ENCODE peak calls at places on chromosomes 5 and 9, in four cellular contexts. F, K, S and D are unnamed samples.

GRCh38 chr9:129481824-129482511 is 138.9 kb downstream of the C9orf50 start:
- DNase-seq in F (no peak), K (no peak), S (no peak), D (peak)

GRCh38 chr5:38692780-38693507 is 136.5 kb upstream of the LIFR start:
- DNase-seq in F (no peak), K (no peak), S (no peak), D (no peak)

GRCh38 chr9:5499889-5500398 is 10.4 kb upstream of the PDCD1LG2 start:
- DNase-seq in F (peak), K (no peak), S (no peak), D (peak)

GRCh38 chr5:101278011-101278687 is 375.1 kb upstream of the ST8SIA4 start:
- DNase-seq in F (peak), K (peak), S (no peak), D (peak)

GRCh38 chr5:109614316-109614715 is 75.4 kb upstream of the MAN2A1 start:
- DNase-seq in F (no peak), K (no peak), S (no peak), D (no peak)

GRCh38 chr9:70080481-70081119 is 37.0 kb downstream of the MAMDC2 start:
- DNase-seq in F (peak), K (peak), S (no peak), D (peak)

GRCh38 chr5:3809455-3809854 is 213.8 kb downstream of the IRX1 start:
- DNase-seq in F (no peak), K (no peak), S (no peak), D (no peak)

GRCh38 chr9:75299324-75299723 is 211.0 kb downstream of the OSTF1 start:
- DNase-seq in F (no peak), K (no peak), S (no peak), D (no peak)

GRCh38 chr9:81474125-81474524 is 215.2 kb downstream of the TLE1 start:
- DNase-seq in F (no peak), K (peak), S (no peak), D (no peak)

GRCh38 chr5:62969409-62970120 is 390.9 kb downstream of the LRRC70 start:
- DNase-seq in F (no peak), K (no peak), S (no peak), D (no peak)

GRCh38 chr5:160171656-160172055 is 52.4 kb upstream of the PWWP2A start:
- DNase-seq in F (no peak), K (peak), S (no peak), D (peak)

GRCh38 chr5:40689442-40689841 is 9.7 kb downstream of the PTGER4 start:
- DNase-seq in F (peak), K (peak), S (no peak), D (peak)

GRCh38 chr9:37187269-37187668 is 66.9 kb downstream of the ZCCHC7 start:
- DNase-seq in F (no peak), K (no peak), S (no peak), D (no peak)

GRCh38 chr5:35046754-35047153 is 995 bp downstream of the AGXT2 start:
- DNase-seq in F (peak), K (no peak), S (no peak), D (peak)

GRCh38 chr5:103424453-103425205 is 138.0 kb downstream of the NUDT12 start:
- DNase-seq in F (peak), K (peak), S (no peak), D (peak)

GRCh38 chr5:33788922-33789321 is 102.9 kb downstream of the ADAMTS12 start:
- DNase-seq in F (peak), K (peak), S (no peak), D (peak)

GRCh38 chr5:54309237-54309636 is 1.1 kb downstream of the ARL15 start:
- DNase-seq in F (peak), K (peak), S (no peak), D (peak)

GRCh38 chr5:10264569-10264968 is 14.5 kb downstream of the CCT5 start:
- DNase-seq in F (peak), K (peak), S (no peak), D (peak)

GRCh38 chr5:40406426-40407211 is 273.1 kb upstream of the PTGER4 start:
- DNase-seq in F (no peak), K (no peak), S (no peak), D (peak)

GRCh38 chr9:34332370-34332964 is 3.1 kb downstream of the NUDT2 start:
- DNase-seq in F (peak), K (peak), S (no peak), D (peak)

GRCh38 chr5:112574566-112574965 is 155.5 kb upstream of the EPB41L4A start:
- DNase-seq in F (no peak), K (no peak), S (no peak), D (no peak)

GRCh38 chr9:121758693-121759092 is 107.3 kb downstream of the DAB2IP start:
- DNase-seq in F (no peak), K (no peak), S (no peak), D (no peak)

GRCh38 chr5:87405472-87406155 is 7.1 kb downstream of the CCNH start:
- DNase-seq in F (no peak), K (no peak), S (no peak), D (peak)

GRCh38 chr5:163565931-163566608 is 60.7 kb downstream of the MAT2B start:
- DNase-seq in F (peak), K (peak), S (peak), D (peak)

GRCh38 chr5:166111021-166111420 is 2180.4 kb upstream of the WWC1 start:
- DNase-seq in F (no peak), K (no peak), S (no peak), D (no peak)

GRCh38 chr9:23672121-23672520 is 153.9 kb downstream of the ELAVL2 start:
- DNase-seq in F (no peak), K (no peak), S (no peak), D (no peak)

GRCh38 chr5:157076558-157076957 is 17.6 kb upstream of the HAVCR1 start:
- DNase-seq in F (peak), K (no peak), S (no peak), D (peak)

GRCh38 chr5:99088309-99088708 is 159.5 kb upstream of the CHD1 start:
- DNase-seq in F (peak), K (peak), S (no peak), D (peak)

GRCh38 chr5:163789870-163790269 is 284.5 kb downstream of the MAT2B start:
- DNase-seq in F (peak), K (no peak), S (no peak), D (no peak)

GRCh38 chr9:129419382-129419899 is 201.5 kb downstream of the C9orf50 start:
- DNase-seq in F (no peak), K (no peak), S (no peak), D (no peak)

GRCh38 chr5:64727150-64727549 is 36.8 kb downstream of the SHISAL2B start:
- DNase-seq in F (no peak), K (no peak), S (no peak), D (no peak)

DNA sequence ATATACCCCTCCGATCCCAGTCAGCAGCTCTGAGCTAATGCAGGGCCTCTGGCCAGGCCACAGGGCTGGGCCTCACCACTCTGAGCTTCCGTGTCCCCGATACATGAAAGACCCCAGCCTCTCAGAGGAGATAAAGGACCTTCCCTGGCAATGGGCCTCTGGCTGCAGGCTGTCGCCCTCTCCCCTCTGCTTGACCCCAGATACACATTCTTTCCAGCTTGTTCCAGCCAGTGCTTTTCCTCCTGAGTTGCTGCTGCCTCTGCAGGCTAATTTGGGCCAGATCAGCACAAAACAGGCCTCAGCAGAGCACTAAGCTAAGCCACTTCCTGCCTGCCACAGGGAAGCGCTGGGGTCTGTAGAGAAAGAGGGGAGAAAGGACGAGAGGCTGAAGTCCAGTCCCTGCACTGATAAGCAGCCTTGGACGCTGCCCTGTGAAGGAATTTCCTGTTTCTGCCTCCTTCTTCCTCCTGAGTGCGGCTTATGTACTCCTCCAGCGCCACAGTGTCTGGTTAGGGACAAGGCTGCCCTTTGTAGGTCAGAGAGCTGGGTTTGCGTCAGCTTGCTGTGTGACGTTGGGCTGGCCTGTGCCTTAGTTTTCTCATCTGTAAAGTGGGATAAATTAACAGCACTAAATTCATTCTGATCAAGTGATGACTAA is 73.0 kb upstream of the IL17B start:
- DNase-seq in F (peak), K (peak), S (peak), D (peak)
- H2BK120ac ChIP-seq in F (peak), K (peak), S (no peak), D (peak)

GRCh38 chr9:99169086-99169485 is 52.7 kb downstream of the ALG2 start:
- DNase-seq in F (no peak), K (no peak), S (no peak), D (no peak)

GRCh38 chr9:99169982-99170761 is 51.6 kb downstream of the ALG2 start:
- DNase-seq in F (no peak), K (no peak), S (peak), D (no peak)

GRCh38 chr9:99173570-99174504 is 47.9 kb downstream of the ALG2 start:
- DNase-seq in F (no peak), K (no peak), S (no peak), D (no peak)

GRCh38 chr9:99172129-99173091 is 49.3 kb downstream of the ALG2 start:
- DNase-seq in F (no peak), K (no peak), S (no peak), D (no peak)

DNA sequence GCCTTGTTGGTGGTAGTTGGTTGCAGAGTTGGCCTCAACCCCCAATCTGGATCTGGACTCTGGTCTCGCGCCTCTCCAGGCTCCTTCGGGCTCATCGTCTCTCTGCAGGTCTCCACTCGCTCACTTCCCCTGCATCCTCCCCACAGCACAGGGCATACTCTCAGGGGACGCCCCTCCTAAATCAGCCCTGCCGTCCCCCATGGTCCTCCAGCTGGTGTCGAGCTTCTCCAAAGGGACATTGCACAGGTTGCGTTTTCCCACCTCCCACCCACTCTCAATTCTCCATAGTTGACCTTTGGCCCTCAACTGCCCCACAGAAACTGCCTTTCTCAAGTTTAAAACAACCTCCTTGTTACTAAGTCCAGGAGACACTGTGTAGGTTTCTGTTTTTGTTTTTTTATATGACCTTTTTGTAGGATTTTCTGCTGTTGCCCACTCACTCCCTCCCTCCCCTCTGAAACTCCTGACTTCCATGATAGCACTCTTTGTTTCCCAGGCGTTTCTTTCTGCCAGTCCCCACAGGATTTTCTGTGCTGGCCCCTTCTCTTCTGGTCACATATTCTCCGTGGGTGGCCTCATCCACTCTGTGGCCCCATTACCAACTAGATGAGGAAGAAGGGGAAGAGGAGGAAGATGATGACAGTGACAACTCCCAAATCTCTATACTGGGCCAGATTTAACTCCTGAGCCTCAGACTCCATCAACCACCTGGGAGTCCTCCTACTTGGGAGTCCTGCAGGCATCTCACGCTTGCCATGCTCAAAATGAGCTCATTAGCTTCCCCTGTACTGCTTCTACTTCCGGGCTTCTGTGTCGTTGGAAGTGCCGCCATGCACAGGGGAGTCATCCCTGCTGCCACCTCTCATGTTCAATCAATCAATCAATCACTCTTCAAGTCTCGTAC is 50.3 kb downstream of the ALG2 start:
- DNase-seq in F (no peak), K (no peak), S (no peak), D (no peak)
- H2AK5ac ChIP-seq in F (no peak), K (no peak), S (no peak), D (no peak)

GRCh38 chr9:125407432-125407973 is 145.9 kb downstream of the GAPVD1 start:
- DNase-seq in F (no peak), K (no peak), S (no peak), D (no peak)
- H2BK120ac ChIP-seq in F (peak), K (peak), S (no peak), D (no peak)

DNA sequence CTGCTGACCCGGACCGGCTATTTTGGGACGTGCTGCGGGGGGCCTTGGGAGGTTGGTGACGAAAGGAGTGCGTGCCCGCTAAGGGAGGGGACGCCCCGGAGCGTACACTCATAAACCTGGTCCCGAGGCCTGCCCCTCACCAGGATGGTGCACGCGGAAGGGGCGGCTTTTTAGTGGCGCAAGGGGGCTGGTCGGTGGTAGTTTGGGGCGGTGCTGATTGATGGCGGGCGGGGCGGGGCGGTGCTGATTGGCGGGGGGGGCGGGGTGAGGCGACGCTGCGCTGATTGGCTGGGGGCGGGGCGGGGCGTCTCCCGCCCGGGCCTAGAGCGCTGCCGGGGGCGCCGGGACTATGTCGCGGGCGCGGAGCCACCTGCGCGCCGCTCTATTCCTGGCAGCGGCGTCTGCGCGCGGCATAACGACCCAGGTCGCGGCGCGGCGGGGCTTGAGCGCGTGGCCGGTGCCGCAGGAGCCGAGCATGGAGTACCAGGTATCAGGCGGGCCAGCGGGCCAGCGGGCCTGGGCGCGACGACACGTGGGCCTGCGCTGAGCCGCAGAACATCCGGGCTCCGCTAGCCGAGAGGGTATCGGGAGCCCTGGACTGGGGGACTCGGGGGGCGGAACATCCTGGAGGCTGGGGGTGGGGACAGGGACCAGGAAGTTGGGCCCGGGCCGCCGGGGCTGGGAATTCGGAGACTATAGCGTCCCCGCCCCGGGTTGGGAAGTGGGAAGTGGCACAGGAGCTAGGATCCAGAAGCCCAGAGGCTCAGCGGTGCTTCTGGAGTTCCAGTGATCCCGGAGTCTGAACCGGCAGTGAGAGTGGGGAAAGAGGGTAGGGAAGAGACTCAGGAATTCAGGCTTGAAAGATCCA is at the start of gene FPGS:
- DNase-seq in F (peak), K (peak), S (peak), D (peak)
- H2AK5ac ChIP-seq in F (peak), K (peak), S (no peak), D (peak)

DNA sequence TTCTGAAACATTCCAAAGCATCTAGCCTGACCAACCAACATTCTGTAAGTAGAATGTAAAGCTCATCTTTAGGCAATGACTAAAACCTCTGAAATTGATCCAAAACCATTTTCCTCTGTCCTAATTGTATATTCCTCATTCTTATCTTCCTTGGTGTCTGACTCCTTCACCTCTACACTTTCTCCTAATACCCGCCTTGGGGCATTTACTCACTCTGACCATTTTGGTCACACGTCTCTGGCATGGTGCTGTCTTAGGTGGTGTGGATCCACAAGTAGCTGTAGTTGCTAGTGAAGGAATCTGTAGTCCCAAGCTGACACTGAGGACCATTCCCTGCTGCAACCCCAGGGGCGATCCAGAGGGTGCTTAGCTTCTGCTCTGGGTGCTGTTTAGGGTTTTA is 40.8 kb upstream of the LMNB1 start:
- DNase-seq in F (peak), K (peak), S (no peak), D (no peak)
- H2BK120ac ChIP-seq in F (no peak), K (no peak), S (no peak), D (no peak)

DNA sequence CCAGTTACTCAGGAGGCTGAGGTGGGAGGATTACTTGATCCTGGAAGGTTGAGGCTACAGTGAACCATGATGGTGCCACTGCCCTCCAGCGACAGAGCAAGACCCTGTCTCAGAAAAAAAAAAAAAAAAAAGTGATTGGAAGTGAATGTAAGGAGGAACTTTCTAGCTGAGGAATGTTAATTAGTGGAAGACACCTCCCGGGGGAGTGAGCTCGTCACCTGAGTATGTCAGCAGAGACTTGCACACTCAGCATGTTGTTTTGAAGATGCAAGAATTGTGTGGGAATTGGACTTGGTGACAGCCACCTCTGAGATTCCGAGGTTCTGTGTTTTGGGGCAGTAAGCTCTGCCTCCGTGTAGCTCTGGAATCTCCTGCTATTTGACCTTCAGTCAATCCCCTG is 3.6 kb downstream of the SYNPO start:
- DNase-seq in F (no peak), K (peak), S (no peak), D (no peak)
- H2AK5ac ChIP-seq in F (peak), K (peak), S (no peak), D (peak)

GRCh38 chr9:136850866-136851775 is 1.0 kb upstream of the MAMDC4 start:
- DNase-seq in F (no peak), K (no peak), S (no peak), D (no peak)
- H2BK120ac ChIP-seq in F (no peak), K (no peak), S (no peak), D (no peak)

GRCh38 chr9:134834217-134834956 is 46.2 kb upstream of the FCN2 start:
- DNase-seq in F (no peak), K (no peak), S (no peak), D (no peak)
- H2AK5ac ChIP-seq in F (no peak), K (no peak), S (no peak), D (no peak)